ENCODE peak calls at places on chromosomes 2 and 18, in six cellular contexts. B is astrocyte of the spinal cord, U is BJ, Q is GM23248, D is body of pancreas, K is pancreas. M is an unnamed sample.

GRCh38 chr2:215460682-215461081 is 24.8 kb upstream of the FN1 start:
- DNase-seq in B (peak; percentile 97), U (peak; percentile 77), Q (peak; percentile 91), D (no peak), K (no peak), M (peak; percentile 92)

GRCh38 chr2:90221300-90221651 is 1529.8 kb downstream of the RPIA start:
- DNase-seq in B (no peak), U (no peak), Q (no peak), D (no peak), K (no peak), M (no peak)

GRCh38 chr2:171814883-171815282 is 79.2 kb downstream of the SLC25A12 start:
- DNase-seq in B (no peak), U (no peak), Q (no peak), D (no peak), K (no peak), M (no peak)

GRCh38 chr2:60313470-60314172 is 239.8 kb downstream of the BCL11A start:
- DNase-seq in B (no peak), U (no peak), Q (no peak), D (no peak), K (no peak), M (no peak)

GRCh38 chr2:209495855-209496585 is 72.2 kb downstream of the MAP2 start:
- DNase-seq in B (peak; percentile 99), U (peak; percentile 94), Q (peak; percentile 96), D (peak; percentile 74), K (no peak), M (peak; percentile 96)

GRCh38 chr2:1974391-1974790 is 230.1 kb upstream of the PXDN start:
- DNase-seq in B (peak; percentile 98), U (peak; percentile 74), Q (peak; percentile 63), D (peak; percentile 25), K (no peak), M (no peak)

GRCh38 chr2:176518823-176519222 is 249.6 kb downstream of the MTX2 start:
- DNase-seq in B (no peak), U (no peak), Q (no peak), D (peak; percentile 4), K (no peak), M (no peak)

GRCh38 chr18:62778976-62779869 is 63.9 kb downstream of the PHLPP1 start:
- DNase-seq in B (no peak), U (no peak), Q (no peak), D (no peak), K (no peak), M (no peak)

DNA sequence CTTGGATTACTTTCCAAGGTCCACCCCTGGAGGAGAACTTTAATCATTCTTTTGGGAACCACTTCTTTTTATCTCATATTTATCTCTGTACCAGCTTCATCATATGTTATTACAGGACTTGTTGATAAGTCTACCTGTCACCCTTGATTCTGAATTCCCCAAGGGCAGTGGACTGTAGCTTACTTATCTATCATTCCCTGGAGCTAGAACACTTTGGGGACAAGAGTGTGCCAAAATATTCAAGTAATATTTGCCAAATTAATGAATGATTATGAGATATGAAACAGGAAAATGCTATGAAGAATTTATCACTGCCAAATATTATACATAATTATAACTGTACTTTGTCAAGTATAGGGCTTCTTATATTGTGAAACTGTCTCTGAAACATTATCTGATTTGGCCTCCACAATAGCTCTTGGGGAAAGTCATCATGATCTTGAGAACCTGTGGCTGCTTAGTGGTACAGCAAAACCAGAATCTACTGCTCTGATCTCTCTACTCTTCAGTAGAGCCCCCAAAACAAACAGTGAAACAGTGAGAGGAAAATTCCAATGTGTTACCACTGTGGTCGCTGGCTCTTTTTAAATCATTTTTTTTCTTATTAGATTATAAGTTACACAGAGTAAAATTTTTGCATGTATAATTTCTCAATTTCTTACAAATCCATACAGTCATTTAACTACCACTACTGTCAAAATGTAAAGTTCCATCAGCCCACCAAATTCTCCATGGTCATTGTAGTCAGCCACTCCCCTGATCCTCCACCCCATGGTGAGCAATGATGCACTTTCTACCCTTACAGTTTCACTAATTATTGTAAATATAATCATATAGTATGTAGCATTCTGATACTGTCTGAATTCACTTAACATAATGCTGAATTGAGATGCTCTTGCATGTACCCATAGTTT is 197.5 kb downstream of the PIEZO2 start:
- DNase-seq in B (no peak), U (no peak), Q (no peak), D (no peak), K (no peak), M (peak; percentile 20)
- H3K4me3 ChIP-seq in B (no peak overlapping the region), U (no peak overlapping the region), Q (no peak overlapping the region), D (no peak overlapping the region), K (no peak overlapping the region), M (no peak overlapping the region)

DNA sequence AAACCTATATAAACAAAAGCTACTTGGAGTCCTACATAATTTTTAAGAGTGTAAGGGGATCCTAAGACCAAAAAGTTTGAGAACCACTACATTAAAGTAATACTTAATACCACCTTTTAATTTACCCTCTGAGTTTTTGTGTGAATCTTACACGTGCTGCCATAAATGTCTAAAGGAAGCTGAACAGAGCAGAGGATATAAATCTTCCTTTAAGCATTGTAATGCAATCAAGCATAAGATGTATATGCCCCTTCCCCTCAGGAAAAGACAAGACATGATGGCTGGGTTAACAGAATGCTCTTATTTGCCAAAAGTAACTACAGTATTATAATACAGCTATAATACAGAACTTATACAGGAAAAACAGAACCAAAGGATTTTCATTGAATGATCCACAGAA is 2.9 kb downstream of the ESCO1 start:
- DNase-seq in B (no peak), U (no peak), Q (no peak), D (no peak), K (no peak), M (no peak)
- H3K4me3 ChIP-seq in B (no peak overlapping the region), U (no peak overlapping the region), Q (no peak overlapping the region), D (no peak overlapping the region), K (no peak overlapping the region), M (no peak overlapping the region)

DNA sequence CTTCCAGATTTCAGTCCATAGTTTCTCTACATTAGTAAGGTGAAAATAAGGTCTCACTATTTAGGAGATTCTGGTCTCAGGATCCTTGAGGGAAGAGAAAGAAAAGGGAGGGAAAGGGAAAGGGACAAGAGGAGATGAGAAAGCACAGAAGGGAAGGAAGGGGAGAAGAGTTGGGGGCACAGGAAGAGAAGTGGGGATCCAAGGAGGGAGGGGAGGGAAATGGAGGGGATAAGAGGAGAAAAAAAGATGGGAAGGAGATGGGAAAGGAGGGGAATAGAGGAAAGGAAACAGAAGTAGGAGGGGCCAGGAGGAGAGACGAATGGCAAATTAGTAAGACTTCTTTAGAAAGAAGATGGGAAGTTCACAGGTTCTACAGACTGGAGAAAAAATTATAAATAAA is 39.2 kb upstream of the SPTBN1 start:
- DNase-seq in B (no peak), U (no peak), Q (no peak), D (no peak), K (no peak), M (no peak)
- H3K4me3 ChIP-seq in B (no peak overlapping the region), U (no peak overlapping the region), Q (no peak overlapping the region), D (no peak overlapping the region), K (no peak overlapping the region), M (no peak overlapping the region)

GRCh38 chr2:218172808-218173207 is 6.0 kb upstream of the CXCR1 start:
- DNase-seq in B (no peak), U (no peak), Q (no peak), D (no peak), K (no peak), M (no peak)

GRCh38 chr2:218168635-218169462 is 2.1 kb upstream of the CXCR1 start:
- DNase-seq in B (peak; percentile 15), U (no peak), Q (peak; percentile 46), D (peak; percentile 56), K (peak; percentile 67), M (peak; percentile 54)

GRCh38 chr2:218166791-218167190 is at the start of gene CXCR1:
- DNase-seq in B (no peak), U (no peak), Q (no peak), D (no peak), K (no peak), M (no peak)

GRCh38 chr2:218168016-218168415 is 1.3 kb upstream of the CXCR1 start:
- DNase-seq in B (no peak), U (no peak), Q (peak; percentile 44), D (no peak), K (no peak), M (no peak)

DNA sequence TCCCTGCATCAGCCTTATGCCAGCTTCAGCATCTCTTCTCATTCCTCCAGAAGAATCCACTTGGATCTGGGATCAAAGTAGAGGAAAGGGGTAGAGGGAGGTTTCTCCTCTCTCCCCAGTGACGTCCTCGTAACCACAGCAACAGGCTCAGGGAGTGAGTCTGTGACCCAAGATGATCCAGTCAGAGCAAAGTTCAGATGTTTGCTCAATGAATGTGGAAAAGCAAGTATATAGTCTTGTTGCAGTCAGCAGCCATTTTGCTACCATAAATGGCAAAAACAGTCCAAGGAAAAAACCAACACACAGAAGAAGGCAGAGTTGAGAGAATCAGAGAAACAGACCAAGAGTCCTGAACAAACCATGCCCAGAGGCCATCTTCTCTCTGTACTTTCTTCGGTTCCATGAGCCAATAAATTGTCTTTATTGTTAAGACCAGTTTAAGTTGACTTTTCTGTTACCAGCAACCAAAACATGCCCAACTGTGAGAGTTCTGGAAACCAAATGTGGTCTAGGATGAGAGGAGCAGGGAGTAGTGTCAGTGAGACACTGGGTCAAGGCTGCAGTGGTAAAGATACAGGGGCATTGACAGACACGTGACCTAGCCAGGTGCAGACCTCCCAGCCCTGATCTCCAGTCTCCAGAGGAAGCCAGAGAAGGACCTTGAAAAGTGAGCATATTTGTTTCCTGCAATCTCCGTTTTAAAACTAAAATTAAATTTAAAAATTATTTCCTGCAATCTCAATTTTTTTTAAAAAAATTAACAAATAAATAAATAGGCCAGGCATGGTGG is 3.2 kb upstream of the CXCR1 start:
- DNase-seq in B (no peak), U (no peak), Q (no peak), D (no peak), K (no peak), M (no peak)
- H3K4me3 ChIP-seq in B (no peak overlapping the region), U (no peak overlapping the region), Q (no peak overlapping the region), D (no peak overlapping the region), K (no peak overlapping the region), M (no peak overlapping the region)

GRCh38 chr2:216694201-216694825 is 1.0 kb downstream of the IGFBP5 start:
- DNase-seq in B (peak; percentile 49), U (no peak), Q (peak; percentile 82), D (peak; percentile 37), K (peak; percentile 80), M (peak; percentile 82)
- H3K4me3 ChIP-seq in B (peak overlapping the region; percentile 62), U (peak overlapping the region; percentile 75), Q (peak overlapping the region; percentile 81), D (no peak overlapping the region), K (peak overlapping the region; percentile 25), M (peak overlapping the region; percentile 88)

DNA sequence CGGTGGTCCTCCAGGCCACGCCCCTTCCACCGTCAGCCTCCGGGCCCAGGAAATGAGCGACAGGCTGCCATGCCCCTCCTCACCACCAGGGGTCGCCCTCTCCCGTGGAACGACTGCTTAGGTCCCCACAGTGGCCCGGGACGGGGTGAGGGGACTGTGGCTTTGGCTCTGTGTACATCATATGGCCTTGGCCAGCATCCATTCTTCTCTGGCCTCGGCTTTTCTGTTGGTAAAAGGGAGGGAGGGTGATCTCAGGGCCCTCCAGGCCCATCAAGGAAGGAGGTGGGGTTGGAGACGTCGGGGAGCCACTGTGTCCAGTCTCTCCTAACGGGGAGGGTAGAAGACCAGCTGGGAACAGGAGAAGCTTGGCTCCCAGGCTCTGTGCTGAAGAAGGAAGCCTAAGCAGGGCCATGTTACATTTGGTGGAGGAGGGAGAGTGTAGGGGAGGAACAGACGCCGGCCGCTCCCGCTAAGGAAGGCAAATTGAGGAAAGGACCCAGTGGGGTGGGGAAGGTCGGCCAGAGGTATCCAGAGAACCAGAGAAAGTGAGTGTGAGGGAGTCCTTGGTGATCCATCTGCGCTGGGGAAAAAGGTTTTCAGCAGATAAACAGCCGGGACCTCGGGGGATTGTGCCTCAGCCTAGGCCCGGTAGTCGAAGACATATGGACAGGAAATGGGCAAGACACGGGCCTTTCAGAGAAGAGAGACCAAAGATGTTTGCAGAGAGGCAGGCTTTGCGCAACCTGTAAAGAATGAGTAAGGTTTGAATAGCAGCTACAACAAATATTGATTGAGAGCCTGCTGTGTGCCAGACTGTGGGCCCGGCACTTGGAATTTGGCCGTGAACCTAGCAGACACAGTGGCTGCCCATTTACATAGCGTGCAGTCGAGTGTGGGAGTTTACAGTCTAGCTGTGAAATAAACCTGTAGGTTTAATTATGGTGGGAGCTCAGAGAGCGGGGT is 2.5 kb downstream of the SH2D6 start:
- DNase-seq in B (peak; percentile 84), U (no peak), Q (peak; percentile 76), D (peak; percentile 97), K (peak; percentile 98), M (peak; percentile 90)
- H3K4me3 ChIP-seq in B (no peak overlapping the region), U (no peak overlapping the region), Q (peak overlapping the region; percentile 36), D (no peak overlapping the region), K (no peak overlapping the region), M (peak overlapping the region; percentile 68)

M was measured in adipocyte.